ENCODE peak calls at places on chromosomes 6 and 20, in seven cellular contexts. One of them, this sample, is unnamed.

GRCh38 chr6:115773741-115774140 is 286.9 kb downstream of the FRK start:
- DNase-seq in ELF-1: no peak
- DNase-seq in iPS-NIHi11: no peak
- DNase-seq in Right ventricle myocardium superior: no peak
- DNase-seq in endothelial cell: no peak
- DNase-seq in NCI-H2081: no peak
- DNase-seq in non-pigmented ciliary epithelial cell: no peak
- DNase-seq in this sample: no peak

GRCh38 chr6:151075527-151075926 is 164.2 kb upstream of the AKAP12 start:
- DNase-seq in ELF-1: no peak
- DNase-seq in iPS-NIHi11: no peak
- DNase-seq in Right ventricle myocardium superior: no peak
- DNase-seq in endothelial cell: no peak
- DNase-seq in NCI-H2081: no peak
- DNase-seq in non-pigmented ciliary epithelial cell: peak; percentile 72
- DNase-seq in this sample: no peak

GRCh38 chr6:12476484-12476883 is 186.3 kb downstream of the EDN1 start:
- DNase-seq in ELF-1: no peak
- DNase-seq in iPS-NIHi11: no peak
- DNase-seq in Right ventricle myocardium superior: no peak
- DNase-seq in endothelial cell: no peak
- DNase-seq in NCI-H2081: no peak
- DNase-seq in non-pigmented ciliary epithelial cell: no peak
- DNase-seq in this sample: no peak

GRCh38 chr6:100342830-100343229 is 121.9 kb downstream of the SIM1 start:
- DNase-seq in ELF-1: no peak
- DNase-seq in iPS-NIHi11: no peak
- DNase-seq in Right ventricle myocardium superior: no peak
- DNase-seq in endothelial cell: no peak
- DNase-seq in NCI-H2081: no peak
- DNase-seq in non-pigmented ciliary epithelial cell: peak; percentile 67
- DNase-seq in this sample: no peak

GRCh38 chr6:166008441-166009369 is 158.9 kb downstream of the TBXT start:
- DNase-seq in ELF-1: peak; percentile 50
- DNase-seq in iPS-NIHi11: peak; percentile 50
- DNase-seq in Right ventricle myocardium superior: peak; percentile 60
- DNase-seq in endothelial cell: no peak
- DNase-seq in NCI-H2081: no peak
- DNase-seq in non-pigmented ciliary epithelial cell: no peak
- DNase-seq in this sample: peak; percentile 29

GRCh38 chr6:90079555-90080490 is 185.6 kb downstream of the GJA10 start:
- DNase-seq in ELF-1: no peak
- DNase-seq in iPS-NIHi11: no peak
- DNase-seq in Right ventricle myocardium superior: no peak
- DNase-seq in endothelial cell: no peak
- DNase-seq in NCI-H2081: no peak
- DNase-seq in non-pigmented ciliary epithelial cell: no peak
- DNase-seq in this sample: no peak

GRCh38 chr6:49555951-49556350 is 5.5 kb downstream of the C6orf141 start:
- DNase-seq in ELF-1: no peak
- DNase-seq in iPS-NIHi11: no peak
- DNase-seq in Right ventricle myocardium superior: no peak
- DNase-seq in endothelial cell: no peak
- DNase-seq in NCI-H2081: no peak
- DNase-seq in non-pigmented ciliary epithelial cell: no peak
- DNase-seq in this sample: no peak

GRCh38 chr20:37987602-37988290 is 45.5 kb downstream of the TTI1 start:
- DNase-seq in ELF-1: peak; percentile 27
- DNase-seq in iPS-NIHi11: no peak
- DNase-seq in Right ventricle myocardium superior: no peak
- DNase-seq in endothelial cell: no peak
- DNase-seq in NCI-H2081: no peak
- DNase-seq in non-pigmented ciliary epithelial cell: no peak
- DNase-seq in this sample: no peak

GRCh38 chr20:10371467-10371866 is 62.6 kb downstream of the MKKS start:
- DNase-seq in ELF-1: no peak
- DNase-seq in iPS-NIHi11: no peak
- DNase-seq in Right ventricle myocardium superior: no peak
- DNase-seq in endothelial cell: no peak
- DNase-seq in NCI-H2081: no peak
- DNase-seq in non-pigmented ciliary epithelial cell: no peak
- DNase-seq in this sample: no peak

GRCh38 chr20:24694157-24694726 is 224.8 kb downstream of the SYNDIG1 start:
- DNase-seq in ELF-1: no peak
- DNase-seq in iPS-NIHi11: no peak
- DNase-seq in Right ventricle myocardium superior: no peak
- DNase-seq in endothelial cell: no peak
- DNase-seq in NCI-H2081: no peak
- DNase-seq in non-pigmented ciliary epithelial cell: no peak
- DNase-seq in this sample: no peak

GRCh38 chr20:12687476-12687875 is 321.3 kb upstream of the SPTLC3 start:
- DNase-seq in ELF-1: no peak
- DNase-seq in iPS-NIHi11: no peak
- DNase-seq in Right ventricle myocardium superior: no peak
- DNase-seq in endothelial cell: no peak
- DNase-seq in NCI-H2081: no peak
- DNase-seq in non-pigmented ciliary epithelial cell: no peak
- DNase-seq in this sample: no peak

GRCh38 chr20:45341939-45342862 is 6.0 kb downstream of the SDC4 start:
- DNase-seq in ELF-1: peak; percentile 93
- DNase-seq in iPS-NIHi11: peak; percentile 80
- DNase-seq in Right ventricle myocardium superior: peak; percentile 68
- DNase-seq in endothelial cell: peak; percentile 33
- DNase-seq in NCI-H2081: peak; percentile 36
- DNase-seq in non-pigmented ciliary epithelial cell: no peak
- DNase-seq in this sample: peak; percentile 23

GRCh38 chr6:169162968-169163903 is 90.4 kb downstream of the THBS2 start:
- DNase-seq in ELF-1: no peak
- DNase-seq in iPS-NIHi11: no peak
- DNase-seq in Right ventricle myocardium superior: no peak
- DNase-seq in endothelial cell: no peak
- DNase-seq in NCI-H2081: no peak
- DNase-seq in non-pigmented ciliary epithelial cell: peak; percentile 89
- DNase-seq in this sample: no peak

GRCh38 chr20:36273414-36274247 is 32.5 kb upstream of the DLGAP4 start:
- DNase-seq in ELF-1: peak; percentile 54
- DNase-seq in iPS-NIHi11: no peak
- DNase-seq in Right ventricle myocardium superior: no peak
- DNase-seq in endothelial cell: no peak
- DNase-seq in NCI-H2081: no peak
- DNase-seq in non-pigmented ciliary epithelial cell: no peak
- DNase-seq in this sample: no peak

GRCh38 chr6:16635291-16635809 is 125.9 kb downstream of the ATXN1 start:
- DNase-seq in ELF-1: no peak
- DNase-seq in iPS-NIHi11: no peak
- DNase-seq in Right ventricle myocardium superior: no peak
- DNase-seq in endothelial cell: no peak
- DNase-seq in NCI-H2081: no peak
- DNase-seq in non-pigmented ciliary epithelial cell: no peak
- DNase-seq in this sample: no peak

GRCh38 chr6:25311251-25311910 is 32.2 kb downstream of the CARMIL1 start:
- DNase-seq in ELF-1: peak; percentile 16
- DNase-seq in iPS-NIHi11: no peak
- DNase-seq in Right ventricle myocardium superior: no peak
- DNase-seq in endothelial cell: no peak
- DNase-seq in NCI-H2081: no peak
- DNase-seq in non-pigmented ciliary epithelial cell: no peak
- DNase-seq in this sample: no peak

GRCh38 chr6:77368660-77369313 is 94.5 kb downstream of the HTR1B start:
- DNase-seq in ELF-1: peak; percentile 79
- DNase-seq in iPS-NIHi11: peak; percentile 24
- DNase-seq in Right ventricle myocardium superior: peak; percentile 78
- DNase-seq in endothelial cell: peak; percentile 35
- DNase-seq in NCI-H2081: no peak
- DNase-seq in non-pigmented ciliary epithelial cell: no peak
- DNase-seq in this sample: no peak

GRCh38 chr6:94270040-94270689 is 850.8 kb upstream of the EPHA7 start:
- DNase-seq in ELF-1: no peak
- DNase-seq in iPS-NIHi11: peak; percentile 16
- DNase-seq in Right ventricle myocardium superior: no peak
- DNase-seq in endothelial cell: no peak
- DNase-seq in NCI-H2081: peak; percentile 93
- DNase-seq in non-pigmented ciliary epithelial cell: no peak
- DNase-seq in this sample: no peak

GRCh38 chr6:125558907-125559306 is 190.5 kb upstream of the HEY2 start:
- DNase-seq in ELF-1: peak; percentile 73
- DNase-seq in iPS-NIHi11: no peak
- DNase-seq in Right ventricle myocardium superior: no peak
- DNase-seq in endothelial cell: no peak
- DNase-seq in NCI-H2081: no peak
- DNase-seq in non-pigmented ciliary epithelial cell: no peak
- DNase-seq in this sample: no peak

GRCh38 chr6:122770835-122771601 is 8.5 kb upstream of the FABP7 start:
- DNase-seq in ELF-1: peak; percentile 25
- DNase-seq in iPS-NIHi11: no peak
- DNase-seq in Right ventricle myocardium superior: no peak
- DNase-seq in endothelial cell: no peak
- DNase-seq in NCI-H2081: peak; percentile 3
- DNase-seq in non-pigmented ciliary epithelial cell: no peak
- DNase-seq in this sample: peak; percentile 33

GRCh38 chr6:14092301-14092700 is 25.3 kb upstream of the CD83 start:
- DNase-seq in ELF-1: no peak
- DNase-seq in iPS-NIHi11: no peak
- DNase-seq in Right ventricle myocardium superior: no peak
- DNase-seq in endothelial cell: no peak
- DNase-seq in NCI-H2081: no peak
- DNase-seq in non-pigmented ciliary epithelial cell: no peak
- DNase-seq in this sample: no peak

GRCh38 chr20:19961298-19961697 is 55.9 kb upstream of the NAA20 start:
- DNase-seq in ELF-1: no peak
- DNase-seq in iPS-NIHi11: peak; percentile 45
- DNase-seq in Right ventricle myocardium superior: no peak
- DNase-seq in endothelial cell: no peak
- DNase-seq in NCI-H2081: no peak
- DNase-seq in non-pigmented ciliary epithelial cell: no peak
- DNase-seq in this sample: no peak

GRCh38 chr6:29014729-29015608 is 9.9 kb upstream of the ZNF311 start:
- DNase-seq in ELF-1: peak; percentile 56
- DNase-seq in iPS-NIHi11: no peak
- DNase-seq in Right ventricle myocardium superior: no peak
- DNase-seq in endothelial cell: peak; percentile 22
- DNase-seq in NCI-H2081: no peak
- DNase-seq in non-pigmented ciliary epithelial cell: no peak
- DNase-seq in this sample: no peak

GRCh38 chr6:76441850-76442249 is 369.4 kb upstream of the IMPG1 start:
- DNase-seq in ELF-1: peak; percentile 89
- DNase-seq in iPS-NIHi11: peak; percentile 38
- DNase-seq in Right ventricle myocardium superior: no peak
- DNase-seq in endothelial cell: no peak
- DNase-seq in NCI-H2081: no peak
- DNase-seq in non-pigmented ciliary epithelial cell: no peak
- DNase-seq in this sample: no peak

GRCh38 chr6:43077981-43078411 is 1.9 kb downstream of the PTK7 start:
- DNase-seq in ELF-1: no peak
- DNase-seq in iPS-NIHi11: no peak
- DNase-seq in Right ventricle myocardium superior: no peak
- DNase-seq in endothelial cell: no peak
- DNase-seq in NCI-H2081: no peak
- DNase-seq in non-pigmented ciliary epithelial cell: no peak
- DNase-seq in this sample: no peak

GRCh38 chr6:106800379-106800778 is 171.0 kb downstream of the QRSL1 start:
- DNase-seq in ELF-1: no peak
- DNase-seq in iPS-NIHi11: no peak
- DNase-seq in Right ventricle myocardium superior: no peak
- DNase-seq in endothelial cell: no peak
- DNase-seq in NCI-H2081: no peak
- DNase-seq in non-pigmented ciliary epithelial cell: no peak
- DNase-seq in this sample: no peak

GRCh38 chr6:106160189-106160588 is 74.1 kb downstream of the PRDM1 start:
- DNase-seq in ELF-1: no peak
- DNase-seq in iPS-NIHi11: no peak
- DNase-seq in Right ventricle myocardium superior: no peak
- DNase-seq in endothelial cell: no peak
- DNase-seq in NCI-H2081: no peak
- DNase-seq in non-pigmented ciliary epithelial cell: no peak
- DNase-seq in this sample: no peak

GRCh38 chr20:59082981-59083380 is 40.4 kb upstream of the PRELID3B start:
- DNase-seq in ELF-1: no peak
- DNase-seq in iPS-NIHi11: no peak
- DNase-seq in Right ventricle myocardium superior: no peak
- DNase-seq in endothelial cell: no peak
- DNase-seq in NCI-H2081: no peak
- DNase-seq in non-pigmented ciliary epithelial cell: no peak
- DNase-seq in this sample: no peak

GRCh38 chr6:37628611-37629320 is 68.9 kb downstream of the MDGA1 start:
- DNase-seq in ELF-1: no peak
- DNase-seq in iPS-NIHi11: no peak
- DNase-seq in Right ventricle myocardium superior: no peak
- DNase-seq in endothelial cell: no peak
- DNase-seq in NCI-H2081: no peak
- DNase-seq in non-pigmented ciliary epithelial cell: no peak
- DNase-seq in this sample: no peak

GRCh38 chr6:159169557-159170332 is 545 bp downstream of the FNDC1 start:
- DNase-seq in ELF-1: peak; percentile 78
- DNase-seq in iPS-NIHi11: peak; percentile 76
- DNase-seq in Right ventricle myocardium superior: peak; percentile 55
- DNase-seq in endothelial cell: peak; percentile 60
- DNase-seq in NCI-H2081: peak; percentile 3
- DNase-seq in non-pigmented ciliary epithelial cell: no peak
- DNase-seq in this sample: no peak

GRCh38 chr20:36097751-36098151 is 56.8 kb upstream of the EPB41L1 start:
- DNase-seq in ELF-1: peak; percentile 88
- DNase-seq in iPS-NIHi11: peak; percentile 66
- DNase-seq in Right ventricle myocardium superior: no peak
- DNase-seq in endothelial cell: no peak
- DNase-seq in NCI-H2081: no peak
- DNase-seq in non-pigmented ciliary epithelial cell: no peak
- DNase-seq in this sample: no peak

GRCh38 chr6:68343901-68344300 is 291.2 kb upstream of the ADGRB3 start:
- DNase-seq in ELF-1: peak; percentile 69
- DNase-seq in iPS-NIHi11: peak; percentile 66
- DNase-seq in Right ventricle myocardium superior: no peak
- DNase-seq in endothelial cell: peak; percentile 68
- DNase-seq in NCI-H2081: peak; percentile 82
- DNase-seq in non-pigmented ciliary epithelial cell: peak; percentile 55
- DNase-seq in this sample: no peak

GRCh38 chr6:113669641-113670040 is 187.5 kb upstream of the MARCKS start:
- DNase-seq in ELF-1: peak; percentile 19
- DNase-seq in iPS-NIHi11: no peak
- DNase-seq in Right ventricle myocardium superior: no peak
- DNase-seq in endothelial cell: no peak
- DNase-seq in NCI-H2081: no peak
- DNase-seq in non-pigmented ciliary epithelial cell: no peak
- DNase-seq in this sample: no peak